ENCODE peak calls at places on chromosomes 3 and 15, in four cellular contexts. E is activated T-helper 1 cell treated with anti-CD3 and anti-CD28 coated beads, Interleukin-12 subunit alpha, Interleukin-12 subunit beta, Interleukin-2, Interleukin-4 antibody, amounts not matched to agents 30 ng/mL and 10 ng/mL and 1 ng/mL, durations not matched to agents 14 hours and 24 hours and 36 hours; S is midbrain; Z is HS-27A. D is an unnamed sample.

GRCh38 chr15:63392355-63393009 is 10.8 kb upstream of the CA12 start:
- DNase-seq in E (no peak), S (no peak), Z (no peak), D (no peak)

GRCh38 chr15:98075441-98075840 is 114.9 kb downstream of the ARRDC4 start:
- DNase-seq in E (no peak), S (no peak), Z (no peak), D (no peak)

GRCh38 chr3:44993471-44994205 is 17.6 kb downstream of the EXOSC7 start:
- DNase-seq in E (no peak), S (no peak), Z (no peak), D (peak)

GRCh38 chr15:35698331-35698730 is 152.4 kb upstream of the DPH6 start:
- DNase-seq in E (no peak), S (no peak), Z (no peak), D (no peak)

GRCh38 chr3:155805204-155805801 is 775 bp downstream of the C3orf33 start:
- DNase-seq in E (no peak), S (no peak), Z (no peak), D (no peak)

GRCh38 chr3:108552267-108553159 is 36.7 kb downstream of the CIP2A start:
- DNase-seq in E (no peak), S (peak), Z (peak), D (peak)

GRCh38 chr3:45676248-45677044 is 12.8 kb upstream of the SACM1L start:
- DNase-seq in E (no peak), S (no peak), Z (no peak), D (no peak)

GRCh38 chr15:38035701-38036100 is 101.3 kb downstream of the TMCO5A start:
- DNase-seq in E (no peak), S (no peak), Z (peak), D (no peak)

GRCh38 chr3:69115731-69116130 is 6.7 kb downstream of the LMOD3 start:
- DNase-seq in E (no peak), S (no peak), Z (no peak), D (no peak)

GRCh38 chr3:8446845-8447244 is 54.8 kb upstream of the LMCD1 start:
- DNase-seq in E (no peak), S (no peak), Z (no peak), D (no peak)

GRCh38 chr3:186257866-186258265 is 104.2 kb downstream of the DGKG start:
- DNase-seq in E (no peak), S (no peak), Z (no peak), D (no peak)

GRCh38 chr15:66935688-66936087 is 129.7 kb upstream of the SMAD3 start:
- DNase-seq in E (no peak), S (no peak), Z (no peak), D (no peak)

GRCh38 chr3:117400303-117400702 is 690.7 kb downstream of the TUSC7 start:
- DNase-seq in E (no peak), S (no peak), Z (no peak), D (no peak)

GRCh38 chr15:75732809-75733451 is 20.3 kb upstream of the CSPG4 start:
- DNase-seq in E (peak), S (peak), Z (peak), D (peak)

GRCh38 chr15:22880981-22881738 is 42.7 kb downstream of the NIPA2 start:
- DNase-seq in E (no peak), S (no peak), Z (no peak), D (no peak)

GRCh38 chr3:196688349-196688748 is 23.7 kb downstream of the CEP19 start:
- DNase-seq in E (no peak), S (no peak), Z (no peak), D (no peak)

GRCh38 chr3:172241385-172241784 is 202.0 kb downstream of the FNDC3B start:
- DNase-seq in E (no peak), S (no peak), Z (no peak), D (no peak)

GRCh38 chr15:43268111-43269105 is 1.7 kb upstream of the TGM5 start:
- DNase-seq in E (no peak), S (no peak), Z (no peak), D (peak)

D was measured in astrocyte of the cerebellum.